ENCODE peak calls at places on chromosomes 5 and 9, in five cellular contexts. V is pancreas, D is lower lobe of right lung, H is uterus, R is A549. Y is an unnamed sample.

GRCh38 chr5:42992035-42992570 is 48.0 kb downstream of the ANXA2R start:
- DNase-seq in V (peak; percentile 73), D (peak; percentile 92), H (peak; percentile 61), R (peak; percentile 57), Y (peak; percentile 94)

GRCh38 chr5:131209506-131210191 is 38.9 kb downstream of the LYRM7 start:
- DNase-seq in V (no peak), D (no peak), H (no peak), R (no peak), Y (no peak)

GRCh38 chr5:84642324-84642723 is 257.6 kb upstream of the EDIL3 start:
- DNase-seq in V (no peak), D (no peak), H (no peak), R (no peak), Y (no peak)

GRCh38 chr9:112348257-112348992 is 15.0 kb upstream of the PTBP3 start:
- DNase-seq in V (peak; percentile 99), D (peak; percentile 89), H (peak; percentile 80), R (peak; percentile 83), Y (peak; percentile 81)

GRCh38 chr5:171806976-171807823 is 21.6 kb downstream of the SMIM23 start:
- DNase-seq in V (no peak), D (no peak), H (no peak), R (no peak), Y (no peak)

GRCh38 chr5:124234022-124234899 is 512.2 kb downstream of the ZNF608 start:
- DNase-seq in V (no peak), D (no peak), H (no peak), R (no peak), Y (no peak)

GRCh38 chr5:91255396-91256141 is 127.5 kb downstream of the ARRDC3 start:
- DNase-seq in V (no peak), D (no peak), H (no peak), R (no peak), Y (no peak)

GRCh38 chr5:168356171-168356570 is 64.7 kb downstream of the WWC1 start:
- DNase-seq in V (no peak), D (no peak), H (no peak), R (no peak), Y (no peak)

GRCh38 chr9:135463140-135463539 is 16.4 kb upstream of the PPP1R26 start:
- DNase-seq in V (no peak), D (no peak), H (no peak), R (peak; percentile 78), Y (no peak)

GRCh38 chr9:28409919-28410318 is 836.6 kb upstream of the C9orf72 start:
- DNase-seq in V (no peak), D (no peak), H (no peak), R (no peak), Y (no peak)

GRCh38 chr5:60382761-60383160 is 317.2 kb downstream of the DEPDC1B start:
- DNase-seq in V (no peak), D (no peak), H (no peak), R (peak; percentile 24), Y (no peak)

GRCh38 chr5:142012186-142012785 is 541 bp downstream of the GNPDA1 start:
- DNase-seq in V (peak; percentile 64), D (peak; percentile 62), H (peak; percentile 45), R (peak; percentile 46), Y (peak; percentile 85)

GRCh38 chr9:83106272-83106671 is 43.3 kb upstream of the RASEF start:
- DNase-seq in V (no peak), D (no peak), H (no peak), R (no peak), Y (no peak)

GRCh38 chr9:13787234-13787833 is 507.8 kb upstream of the MPDZ start:
- DNase-seq in V (no peak), D (no peak), H (no peak), R (no peak), Y (no peak)

GRCh38 chr5:89270901-89271300 is 387.9 kb upstream of the MEF2C start:
- DNase-seq in V (no peak), D (no peak), H (no peak), R (no peak), Y (no peak)

GRCh38 chr9:68949271-68950000 is 64.5 kb downstream of the PRKACG start:
- DNase-seq in V (no peak), D (no peak), H (no peak), R (no peak), Y (no peak)

GRCh38 chr5:10563940-10564837 is at the start of gene ANKRD33B:
- DNase-seq in V (peak; percentile 75), D (peak; percentile 65), H (peak; percentile 68), R (peak; percentile 63), Y (peak; percentile 77)

GRCh38 chr9:33480976-33481375 is 7.3 kb upstream of the NOL6 start:
- DNase-seq in V (no peak), D (no peak), H (no peak), R (no peak), Y (no peak)

GRCh38 chr9:12776775-12777055 is 1.9 kb downstream of the LURAP1L start:
- DNase-seq in V (no peak), D (no peak), H (no peak), R (no peak), Y (no peak)

GRCh38 chr9:131423171-131423581 is 29.3 kb downstream of the PRRC2B start:
- DNase-seq in V (peak; percentile 70), D (peak; percentile 58), H (peak; percentile 52), R (peak; percentile 58), Y (no peak)

GRCh38 chr5:154900071-154900470 is 37.9 kb downstream of the GEMIN5 start:
- DNase-seq in V (no peak), D (no peak), H (no peak), R (no peak), Y (no peak)

GRCh38 chr5:55592388-55593114 is 57.8 kb upstream of the PLPP1 start:
- DNase-seq in V (no peak), D (no peak), H (no peak), R (no peak), Y (no peak)

GRCh38 chr9:90044710-90045151 is 439.9 kb downstream of the GADD45G start:
- DNase-seq in V (no peak), D (no peak), H (no peak), R (peak; percentile 65), Y (no peak)

GRCh38 chr5:37962389-37962788 is 122.5 kb upstream of the GDNF start:
- DNase-seq in V (no peak), D (no peak), H (no peak), R (no peak), Y (no peak)

GRCh38 chr5:9062873-9063272 is 483.0 kb downstream of the SEMA5A start:
- DNase-seq in V (no peak), D (no peak), H (no peak), R (no peak), Y (no peak)

GRCh38 chr5:177320879-177321278 is 9.2 kb upstream of the MXD3 start:
- DNase-seq in V (peak; percentile 26), D (peak; percentile 59), H (no peak), R (no peak), Y (no peak)

GRCh38 chr5:95526871-95527270 is 27.9 kb downstream of the SKIC3 start:
- DNase-seq in V (no peak), D (no peak), H (no peak), R (no peak), Y (no peak)

GRCh38 chr5:67475489-67475888 is 278.9 kb upstream of the CD180 start:
- DNase-seq in V (no peak), D (no peak), H (no peak), R (no peak), Y (no peak)

GRCh38 chr5:150278916-150279315 is 10.7 kb downstream of the CAMK2A start:
- DNase-seq in V (no peak), D (no peak), H (no peak), R (no peak), Y (no peak)

GRCh38 chr9:77013932-77014596 is 5.4 kb upstream of the FOXB2 start:
- DNase-seq in V (no peak), D (no peak), H (no peak), R (no peak), Y (no peak)

GRCh38 chr9:115058175-115058574 is 59.8 kb downstream of the TNC start:
- DNase-seq in V (no peak), D (no peak), H (no peak), R (no peak), Y (no peak)

GRCh38 chr9:83431470-83432060 is 106.6 kb downstream of the FRMD3 start:
- DNase-seq in V (no peak), D (peak; percentile 59), H (no peak), R (peak; percentile 9), Y (peak; percentile 65)

GRCh38 chr5:34927785-34928184 is 1.6 kb upstream of the DNAJC21 start:
- DNase-seq in V (no peak), D (no peak), H (no peak), R (no peak), Y (no peak)

GRCh38 chr5:180130876-180131740 is 59.5 kb upstream of the RNF130 start:
- DNase-seq in V (peak; percentile 32), D (no peak), H (no peak), R (no peak), Y (no peak)

GRCh38 chr9:137240321-137240840 is 706 bp upstream of the TUBB4B start:
- DNase-seq in V (peak; percentile 81), D (peak; percentile 90), H (peak; percentile 83), R (no peak), Y (peak; percentile 89)

DNA sequence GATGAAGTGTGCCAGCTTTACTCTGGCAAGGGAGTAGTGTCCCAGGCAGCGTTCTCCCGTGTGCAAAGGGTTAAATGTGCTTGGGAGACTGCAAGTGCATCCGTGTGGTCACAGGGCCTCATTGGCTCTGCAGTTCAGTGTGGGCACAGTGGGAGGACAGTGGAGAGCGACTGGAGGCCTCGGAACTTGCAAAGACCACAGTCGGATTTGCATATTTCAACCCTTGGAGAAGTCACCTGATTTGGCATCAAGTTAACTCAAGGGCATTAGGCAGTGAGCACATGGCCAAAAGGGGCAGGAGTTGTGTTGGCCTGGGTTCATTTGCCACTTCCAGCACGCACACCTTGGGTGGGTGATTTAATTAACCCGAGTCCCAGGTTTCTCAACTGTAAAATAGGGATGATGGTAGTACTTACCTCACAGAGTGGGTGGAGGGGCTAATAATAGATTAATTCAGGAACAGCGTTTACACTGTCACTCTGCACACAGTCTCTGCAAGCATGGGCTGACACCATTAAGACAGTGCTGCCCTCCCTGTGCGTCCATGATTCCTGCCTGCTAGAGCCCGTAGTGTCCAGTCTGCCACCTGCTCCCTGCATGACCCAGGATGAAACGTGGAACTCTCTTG is 22.6 kb downstream of the JADE2 start:
- DNase-seq in V (no peak), D (no peak), H (no peak), R (no peak), Y (no peak)
- H3K27ac ChIP-seq in V (no peak overlapping the region), D (no peak overlapping the region), H (no peak overlapping the region), R (no peak overlapping the region), Y (peak overlapping the region; percentile 57)

GRCh38 chr5:96901384-96901783 is 25.1 kb downstream of the ERAP2 start:
- DNase-seq in V (no peak), D (no peak), H (no peak), R (no peak), Y (no peak)
- TF ChIP-seq CTCF in V (no peak), D (no peak), H (no peak), R (no peak), Y (no peak)

GRCh38 chr9:126472931-126473330 is 140.8 kb upstream of the LMX1B start:
- DNase-seq in V (no peak), D (no peak), H (no peak), R (no peak), Y (no peak)
- H3K4me1 ChIP-seq in V (no peaks in the 10 kb centered on the region), D (peaks cover 43% of the 10 kb centered on the region), H (no peaks in the 10 kb centered on the region), R (peaks cover 21% of the 10 kb centered on the region), Y (no peaks in the 10 kb centered on the region)

DNA sequence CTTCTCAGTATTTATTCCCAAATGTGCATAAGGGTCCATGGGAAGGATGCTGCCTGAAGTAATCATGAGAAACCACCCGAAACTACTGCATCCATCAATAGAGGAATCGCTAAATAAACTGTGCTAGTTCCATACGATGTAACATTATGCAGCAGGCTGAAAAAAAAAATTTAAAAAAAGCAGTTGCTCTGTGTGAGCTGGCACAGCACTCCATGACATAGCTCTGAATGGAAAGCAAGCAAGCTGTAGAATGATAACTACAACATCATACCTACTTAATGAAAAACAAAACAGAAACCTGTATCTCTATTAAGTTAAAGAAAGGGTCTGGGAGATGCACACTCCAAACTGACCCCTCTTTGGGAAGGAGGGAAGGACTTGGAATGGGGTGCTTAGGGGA is 49.3 kb downstream of the SHB start:
- DNase-seq in V (no peak), D (no peak), H (no peak), R (no peak), Y (no peak)
- H3K27ac ChIP-seq in V (no peak overlapping the region), D (no peak overlapping the region), H (no peak overlapping the region), R (peak overlapping the region; percentile 96), Y (peak overlapping the region; percentile 56)